ENCODE peak calls at places on chromosome 16, in nine cellular contexts. One of them, this sample, is unnamed.
A peak's percentile ranks its signal among the peaks of the same experiment; 100 is the strongest.

GRCh38 chr16:35102780-35103403 is 1643.5 kb downstream of the TP53TG3F start:
- DNase-seq in HS-27A: no peak
- DNase-seq in NT2/D1: peak; percentile 36
- DNase-seq in caudate nucleus: no peak
- DNase-seq in RCC 7860: no peak
- DNase-seq in stimulated activated CD8-positive, alpha-beta memory T cell treated with anti-CD3 and anti-CD28 coated beads, Interleukin-7, amount 100 ng/mL, for 1 hour: no peak
- DNase-seq in SW480: no peak
- DNase-seq in GM12865: no peak
- DNase-seq in uterus: no peak
- DNase-seq in this sample: no peak

GRCh38 chr16:60230666-60231065 is 1496.5 kb upstream of the GOT2 start:
- DNase-seq in HS-27A: no peak
- DNase-seq in NT2/D1: no peak
- DNase-seq in caudate nucleus: no peak
- DNase-seq in RCC 7860: no peak
- DNase-seq in stimulated activated CD8-positive, alpha-beta memory T cell treated with anti-CD3 and anti-CD28 coated beads, Interleukin-7, amount 100 ng/mL, for 1 hour: no peak
- DNase-seq in SW480: no peak
- DNase-seq in GM12865: no peak
- DNase-seq in uterus: no peak
- DNase-seq in this sample: no peak

GRCh38 chr16:50304467-50305440 is 38.4 kb downstream of the ADCY7 start:
- DNase-seq in HS-27A: no peak
- DNase-seq in NT2/D1: no peak
- DNase-seq in caudate nucleus: no peak
- DNase-seq in RCC 7860: no peak
- DNase-seq in stimulated activated CD8-positive, alpha-beta memory T cell treated with anti-CD3 and anti-CD28 coated beads, Interleukin-7, amount 100 ng/mL, for 1 hour: no peak
- DNase-seq in SW480: no peak
- DNase-seq in GM12865: no peak
- DNase-seq in uterus: peak; percentile 9
- DNase-seq in this sample: no peak

GRCh38 chr16:11129378-11129781 is 126.6 kb downstream of the SOCS1 start:
- DNase-seq in HS-27A: no peak
- DNase-seq in NT2/D1: no peak
- DNase-seq in caudate nucleus: no peak
- DNase-seq in RCC 7860: no peak
- DNase-seq in stimulated activated CD8-positive, alpha-beta memory T cell treated with anti-CD3 and anti-CD28 coated beads, Interleukin-7, amount 100 ng/mL, for 1 hour: no peak
- DNase-seq in SW480: no peak
- DNase-seq in GM12865: no peak
- DNase-seq in uterus: peak; percentile 52
- DNase-seq in this sample: no peak

GRCh38 chr16:17244865-17245264 is 225.9 kb downstream of the XYLT1 start:
- DNase-seq in HS-27A: no peak
- DNase-seq in NT2/D1: no peak
- DNase-seq in caudate nucleus: no peak
- DNase-seq in RCC 7860: no peak
- DNase-seq in stimulated activated CD8-positive, alpha-beta memory T cell treated with anti-CD3 and anti-CD28 coated beads, Interleukin-7, amount 100 ng/mL, for 1 hour: no peak
- DNase-seq in SW480: no peak
- DNase-seq in GM12865: no peak
- DNase-seq in uterus: no peak
- DNase-seq in this sample: no peak

GRCh38 chr16:84763629-84764028 is 56.2 kb upstream of the CRISPLD2 start:
- DNase-seq in HS-27A: no peak
- DNase-seq in NT2/D1: no peak
- DNase-seq in caudate nucleus: no peak
- DNase-seq in RCC 7860: no peak
- DNase-seq in stimulated activated CD8-positive, alpha-beta memory T cell treated with anti-CD3 and anti-CD28 coated beads, Interleukin-7, amount 100 ng/mL, for 1 hour: no peak
- DNase-seq in SW480: no peak
- DNase-seq in GM12865: no peak
- DNase-seq in uterus: no peak
- DNase-seq in this sample: no peak

GRCh38 chr16:2817496-2818277 is 650 bp downstream of the PRSS21 start:
- DNase-seq in HS-27A: no peak
- DNase-seq in NT2/D1: no peak
- DNase-seq in caudate nucleus: no peak
- DNase-seq in RCC 7860: no peak
- DNase-seq in stimulated activated CD8-positive, alpha-beta memory T cell treated with anti-CD3 and anti-CD28 coated beads, Interleukin-7, amount 100 ng/mL, for 1 hour: no peak
- DNase-seq in SW480: no peak
- DNase-seq in GM12865: peak; percentile 49
- DNase-seq in uterus: no peak
- DNase-seq in this sample: no peak

GRCh38 chr16:56481468-56482112 is 30.2 kb downstream of the OGFOD1 start:
- DNase-seq in HS-27A: no peak
- DNase-seq in NT2/D1: no peak
- DNase-seq in caudate nucleus: no peak
- DNase-seq in RCC 7860: no peak
- DNase-seq in stimulated activated CD8-positive, alpha-beta memory T cell treated with anti-CD3 and anti-CD28 coated beads, Interleukin-7, amount 100 ng/mL, for 1 hour: no peak
- DNase-seq in SW480: no peak
- DNase-seq in GM12865: no peak
- DNase-seq in uterus: no peak
- DNase-seq in this sample: no peak

GRCh38 chr16:61834082-61834481 is 202.2 kb downstream of the CDH8 start:
- DNase-seq in HS-27A: no peak
- DNase-seq in NT2/D1: no peak
- DNase-seq in caudate nucleus: no peak
- DNase-seq in RCC 7860: no peak
- DNase-seq in stimulated activated CD8-positive, alpha-beta memory T cell treated with anti-CD3 and anti-CD28 coated beads, Interleukin-7, amount 100 ng/mL, for 1 hour: no peak
- DNase-seq in SW480: no peak
- DNase-seq in GM12865: no peak
- DNase-seq in uterus: no peak
- DNase-seq in this sample: no peak

GRCh38 chr16:47726031-47726675 is 265.0 kb downstream of the PHKB start:
- DNase-seq in HS-27A: no peak
- DNase-seq in NT2/D1: no peak
- DNase-seq in caudate nucleus: no peak
- DNase-seq in RCC 7860: no peak
- DNase-seq in stimulated activated CD8-positive, alpha-beta memory T cell treated with anti-CD3 and anti-CD28 coated beads, Interleukin-7, amount 100 ng/mL, for 1 hour: no peak
- DNase-seq in SW480: no peak
- DNase-seq in GM12865: no peak
- DNase-seq in uterus: no peak
- DNase-seq in this sample: no peak

GRCh38 chr16:54934536-54935410 is 4.1 kb downstream of the IRX5 start:
- DNase-seq in HS-27A: no peak
- DNase-seq in NT2/D1: no peak
- DNase-seq in caudate nucleus: no peak
- DNase-seq in RCC 7860: no peak
- DNase-seq in stimulated activated CD8-positive, alpha-beta memory T cell treated with anti-CD3 and anti-CD28 coated beads, Interleukin-7, amount 100 ng/mL, for 1 hour: no peak
- DNase-seq in SW480: no peak
- DNase-seq in GM12865: no peak
- DNase-seq in uterus: no peak
- DNase-seq in this sample: peak; percentile 63

GRCh38 chr16:57601801-57602478 is 26.5 kb upstream of the ADGRG1 start:
- DNase-seq in HS-27A: no peak
- DNase-seq in NT2/D1: no peak
- DNase-seq in caudate nucleus: no peak
- DNase-seq in RCC 7860: peak; percentile 10
- DNase-seq in stimulated activated CD8-positive, alpha-beta memory T cell treated with anti-CD3 and anti-CD28 coated beads, Interleukin-7, amount 100 ng/mL, for 1 hour: no peak
- DNase-seq in SW480: peak; percentile 80
- DNase-seq in GM12865: peak; percentile 96
- DNase-seq in uterus: no peak
- DNase-seq in this sample: no peak

GRCh38 chr16:80233097-80233835 is 307.5 kb upstream of the DYNLRB2 start:
- DNase-seq in HS-27A: no peak
- DNase-seq in NT2/D1: no peak
- DNase-seq in caudate nucleus: no peak
- DNase-seq in RCC 7860: peak; percentile 64
- DNase-seq in stimulated activated CD8-positive, alpha-beta memory T cell treated with anti-CD3 and anti-CD28 coated beads, Interleukin-7, amount 100 ng/mL, for 1 hour: no peak
- DNase-seq in SW480: no peak
- DNase-seq in GM12865: peak; percentile 4
- DNase-seq in uterus: no peak
- DNase-seq in this sample: no peak

GRCh38 chr16:63921737-63922136 is 1200.1 kb downstream of the CDH11 start:
- DNase-seq in HS-27A: no peak
- DNase-seq in NT2/D1: no peak
- DNase-seq in caudate nucleus: no peak
- DNase-seq in RCC 7860: no peak
- DNase-seq in stimulated activated CD8-positive, alpha-beta memory T cell treated with anti-CD3 and anti-CD28 coated beads, Interleukin-7, amount 100 ng/mL, for 1 hour: no peak
- DNase-seq in SW480: no peak
- DNase-seq in GM12865: no peak
- DNase-seq in uterus: no peak
- DNase-seq in this sample: no peak

GRCh38 chr16:20897253-20897896 is 2.8 kb downstream of the DCUN1D3 start:
- DNase-seq in HS-27A: no peak
- DNase-seq in NT2/D1: no peak
- DNase-seq in caudate nucleus: no peak
- DNase-seq in RCC 7860: peak; percentile 42
- DNase-seq in stimulated activated CD8-positive, alpha-beta memory T cell treated with anti-CD3 and anti-CD28 coated beads, Interleukin-7, amount 100 ng/mL, for 1 hour: no peak
- DNase-seq in SW480: no peak
- DNase-seq in GM12865: no peak
- DNase-seq in uterus: no peak
- DNase-seq in this sample: no peak

GRCh38 chr16:89048087-89048729 is 45.4 kb upstream of the ACSF3 start:
- DNase-seq in HS-27A: no peak
- DNase-seq in NT2/D1: no peak
- DNase-seq in caudate nucleus: no peak
- DNase-seq in RCC 7860: no peak
- DNase-seq in stimulated activated CD8-positive, alpha-beta memory T cell treated with anti-CD3 and anti-CD28 coated beads, Interleukin-7, amount 100 ng/mL, for 1 hour: no peak
- DNase-seq in SW480: no peak
- DNase-seq in GM12865: no peak
- DNase-seq in uterus: no peak
- DNase-seq in this sample: no peak

GRCh38 chr16:66572356-66572755 is 6.1 kb downstream of the CMTM1 start:
- DNase-seq in HS-27A: no peak
- DNase-seq in NT2/D1: no peak
- DNase-seq in caudate nucleus: no peak
- DNase-seq in RCC 7860: no peak
- DNase-seq in stimulated activated CD8-positive, alpha-beta memory T cell treated with anti-CD3 and anti-CD28 coated beads, Interleukin-7, amount 100 ng/mL, for 1 hour: no peak
- DNase-seq in SW480: no peak
- DNase-seq in GM12865: no peak
- DNase-seq in uterus: no peak
- DNase-seq in this sample: no peak

GRCh38 chr16:8686031-8686621 is 11.7 kb downstream of the ABAT start:
- DNase-seq in HS-27A: no peak
- DNase-seq in NT2/D1: no peak
- DNase-seq in caudate nucleus: peak; percentile 26
- DNase-seq in RCC 7860: no peak
- DNase-seq in stimulated activated CD8-positive, alpha-beta memory T cell treated with anti-CD3 and anti-CD28 coated beads, Interleukin-7, amount 100 ng/mL, for 1 hour: no peak
- DNase-seq in SW480: no peak
- DNase-seq in GM12865: no peak
- DNase-seq in uterus: no peak
- DNase-seq in this sample: peak; percentile 59

GRCh38 chr16:88781140-88782077 is 3.6 kb downstream of the PIEZO1 start:
- DNase-seq in HS-27A: no peak
- DNase-seq in NT2/D1: no peak
- DNase-seq in caudate nucleus: no peak
- DNase-seq in RCC 7860: no peak
- DNase-seq in stimulated activated CD8-positive, alpha-beta memory T cell treated with anti-CD3 and anti-CD28 coated beads, Interleukin-7, amount 100 ng/mL, for 1 hour: peak; percentile 41
- DNase-seq in SW480: no peak
- DNase-seq in GM12865: peak; percentile 82
- DNase-seq in uterus: no peak
- DNase-seq in this sample: no peak

GRCh38 chr16:59042296-59042695 is 308.2 kb upstream of the GOT2 start:
- DNase-seq in HS-27A: no peak
- DNase-seq in NT2/D1: no peak
- DNase-seq in caudate nucleus: no peak
- DNase-seq in RCC 7860: no peak
- DNase-seq in stimulated activated CD8-positive, alpha-beta memory T cell treated with anti-CD3 and anti-CD28 coated beads, Interleukin-7, amount 100 ng/mL, for 1 hour: no peak
- DNase-seq in SW480: peak; percentile 11
- DNase-seq in GM12865: no peak
- DNase-seq in uterus: no peak
- DNase-seq in this sample: no peak

GRCh38 chr16:19188406-19188805 is 20.4 kb downstream of the SYT17 start:
- DNase-seq in HS-27A: no peak
- DNase-seq in NT2/D1: no peak
- DNase-seq in caudate nucleus: no peak
- DNase-seq in RCC 7860: no peak
- DNase-seq in stimulated activated CD8-positive, alpha-beta memory T cell treated with anti-CD3 and anti-CD28 coated beads, Interleukin-7, amount 100 ng/mL, for 1 hour: no peak
- DNase-seq in SW480: no peak
- DNase-seq in GM12865: no peak
- DNase-seq in uterus: no peak
- DNase-seq in this sample: no peak

GRCh38 chr16:50683689-50684374 is 2.7 kb upstream of the SNX20 start:
- DNase-seq in HS-27A: no peak
- DNase-seq in NT2/D1: no peak
- DNase-seq in caudate nucleus: no peak
- DNase-seq in RCC 7860: no peak
- DNase-seq in stimulated activated CD8-positive, alpha-beta memory T cell treated with anti-CD3 and anti-CD28 coated beads, Interleukin-7, amount 100 ng/mL, for 1 hour: no peak
- DNase-seq in SW480: no peak
- DNase-seq in GM12865: peak; percentile 92
- DNase-seq in uterus: no peak
- DNase-seq in this sample: no peak

GRCh38 chr16:70568601-70569217 is 45.1 kb downstream of the SF3B3 start:
- DNase-seq in HS-27A: no peak
- DNase-seq in NT2/D1: no peak
- DNase-seq in caudate nucleus: no peak
- DNase-seq in RCC 7860: no peak
- DNase-seq in stimulated activated CD8-positive, alpha-beta memory T cell treated with anti-CD3 and anti-CD28 coated beads, Interleukin-7, amount 100 ng/mL, for 1 hour: no peak
- DNase-seq in SW480: no peak
- DNase-seq in GM12865: no peak
- DNase-seq in uterus: no peak
- DNase-seq in this sample: no peak

GRCh38 chr16:2719328-2720062 is 529 bp downstream of the PRSS27 start:
- DNase-seq in HS-27A: no peak
- DNase-seq in NT2/D1: no peak
- DNase-seq in caudate nucleus: no peak
- DNase-seq in RCC 7860: no peak
- DNase-seq in stimulated activated CD8-positive, alpha-beta memory T cell treated with anti-CD3 and anti-CD28 coated beads, Interleukin-7, amount 100 ng/mL, for 1 hour: no peak
- DNase-seq in SW480: no peak
- DNase-seq in GM12865: no peak
- DNase-seq in uterus: no peak
- DNase-seq in this sample: no peak

GRCh38 chr16:53999123-53999522 is 287.5 kb downstream of the IRX3 start:
- DNase-seq in HS-27A: no peak
- DNase-seq in NT2/D1: no peak
- DNase-seq in caudate nucleus: no peak
- DNase-seq in RCC 7860: no peak
- DNase-seq in stimulated activated CD8-positive, alpha-beta memory T cell treated with anti-CD3 and anti-CD28 coated beads, Interleukin-7, amount 100 ng/mL, for 1 hour: no peak
- DNase-seq in SW480: no peak
- DNase-seq in GM12865: no peak
- DNase-seq in uterus: no peak
- DNase-seq in this sample: no peak

GRCh38 chr16:66457888-66458287 is 30.8 kb downstream of the BEAN1 start:
- DNase-seq in HS-27A: no peak
- DNase-seq in NT2/D1: no peak
- DNase-seq in caudate nucleus: no peak
- DNase-seq in RCC 7860: peak; percentile 71
- DNase-seq in stimulated activated CD8-positive, alpha-beta memory T cell treated with anti-CD3 and anti-CD28 coated beads, Interleukin-7, amount 100 ng/mL, for 1 hour: no peak
- DNase-seq in SW480: peak; percentile 40
- DNase-seq in GM12865: no peak
- DNase-seq in uterus: no peak
- DNase-seq in this sample: no peak

GRCh38 chr16:66315210-66315825 is 51.2 kb upstream of the CDH5 start:
- DNase-seq in HS-27A: peak; percentile 29
- DNase-seq in NT2/D1: peak; percentile 75
- DNase-seq in caudate nucleus: no peak
- DNase-seq in RCC 7860: peak; percentile 65
- DNase-seq in stimulated activated CD8-positive, alpha-beta memory T cell treated with anti-CD3 and anti-CD28 coated beads, Interleukin-7, amount 100 ng/mL, for 1 hour: peak; percentile 9
- DNase-seq in SW480: peak; percentile 71
- DNase-seq in GM12865: peak; percentile 65
- DNase-seq in uterus: peak; percentile 58
- DNase-seq in this sample: peak; percentile 76

GRCh38 chr16:54806378-54806777 is 124.3 kb upstream of the IRX5 start:
- DNase-seq in HS-27A: no peak
- DNase-seq in NT2/D1: no peak
- DNase-seq in caudate nucleus: no peak
- DNase-seq in RCC 7860: no peak
- DNase-seq in stimulated activated CD8-positive, alpha-beta memory T cell treated with anti-CD3 and anti-CD28 coated beads, Interleukin-7, amount 100 ng/mL, for 1 hour: no peak
- DNase-seq in SW480: no peak
- DNase-seq in GM12865: no peak
- DNase-seq in uterus: no peak
- DNase-seq in this sample: no peak

GRCh38 chr16:50539822-50540710 is 8.1 kb upstream of the NKD1 start:
- DNase-seq in HS-27A: no peak
- DNase-seq in NT2/D1: no peak
- DNase-seq in caudate nucleus: no peak
- DNase-seq in RCC 7860: no peak
- DNase-seq in stimulated activated CD8-positive, alpha-beta memory T cell treated with anti-CD3 and anti-CD28 coated beads, Interleukin-7, amount 100 ng/mL, for 1 hour: no peak
- DNase-seq in SW480: peak; percentile 81
- DNase-seq in GM12865: no peak
- DNase-seq in uterus: no peak
- DNase-seq in this sample: no peak

This sample was measured in neuronal stem cell.